ENCODE peak calls at places on chromosomes 6 and 20, in eight cellular contexts. T is skeletal muscle cell, G is GM12865, N is OCI-LY7, Z is tibial artery, R is HepG2, J is heart left ventricle, E is tibial nerve. C is an unnamed sample.

GRCh38 chr6:41713161-41713649 is 22.2 kb downstream of the TFEB start:
- DNase-seq in Z (peak; percentile 38), J (peak; percentile 73), G (no peak), N (no peak), R (no peak), E (no peak), T (no peak), C (peak; percentile 67)

GRCh38 chr6:24240943-24241342 is 114.9 kb downstream of the NRSN1 start:
- DNase-seq in J (no peak), T (no peak), R (peak; percentile 24), E (no peak), N (no peak), Z (no peak), G (no peak), C (no peak)

GRCh38 chr20:38256021-38256420 is 4.5 kb downstream of the KIAA1755 start:
- DNase-seq in T (no peak), J (no peak), R (no peak), G (no peak), E (no peak), N (no peak), Z (no peak), C (no peak)

GRCh38 chr20:40532103-40532502 is 156.9 kb downstream of the MAFB start:
- DNase-seq in T (no peak), J (no peak), Z (no peak), N (peak; percentile 41), R (peak; percentile 31), G (peak; percentile 14), E (no peak), C (no peak)

GRCh38 chr6:107059606-107060005 is 31.6 kb downstream of the MTRES1 start:
- DNase-seq in E (no peak), T (no peak), N (no peak), J (no peak), Z (no peak), G (no peak), R (no peak), C (no peak)

GRCh38 chr6:163782436-163783003 is 368.0 kb downstream of the QKI start:
- DNase-seq in Z (no peak), T (no peak), R (no peak), J (no peak), N (peak; percentile 20), G (peak; percentile 63), E (no peak), C (no peak)

GRCh38 chr20:42027746-42028268 is 409.6 kb upstream of the CHD6 start:
- DNase-seq in R (no peak), J (no peak), Z (no peak), E (no peak), G (no peak), N (no peak), T (no peak), C (no peak)

GRCh38 chr20:1816384-1817381 is 78.5 kb upstream of the SIRPA start:
- DNase-seq in J (peak; percentile 68), T (peak; percentile 69), N (no peak), R (no peak), E (no peak), Z (no peak), G (no peak), C (peak; percentile 59)

GRCh38 chr20:20233041-20233514 is 134.8 kb upstream of the INSM1 start:
- DNase-seq in Z (no peak), N (no peak), J (no peak), G (peak; percentile 73), R (no peak), T (no peak), E (no peak), C (no peak)

GRCh38 chr6:6006428-6007310 is at the start of gene NRN1:
- DNase-seq in T (no peak), N (peak; percentile 33), R (no peak), E (no peak), J (no peak), Z (no peak), G (peak; percentile 21), C (no peak)

GRCh38 chr6:156517090-156517489 is 260.1 kb upstream of the ARID1B start:
- DNase-seq in N (no peak), G (no peak), R (no peak), J (no peak), E (no peak), T (no peak), Z (no peak), C (no peak)

GRCh38 chr6:88376197-88376596 is 210.1 kb upstream of the CNR1 start:
- DNase-seq in Z (no peak), G (no peak), T (no peak), R (no peak), E (no peak), N (no peak), J (no peak), C (no peak)

GRCh38 chr20:23009636-23010035 is 25.5 kb upstream of the SSTR4 start:
- DNase-seq in G (no peak), J (no peak), T (no peak), Z (no peak), R (no peak), N (no peak), E (no peak), C (peak; percentile 43)

GRCh38 chr6:152086223-152086873 is 278.9 kb downstream of the ESR1 start:
- DNase-seq in R (no peak), Z (no peak), N (no peak), J (no peak), G (no peak), E (no peak), T (no peak), C (no peak)

GRCh38 chr6:49499121-49499520 is 602 bp upstream of the GLYATL3 start:
- DNase-seq in E (no peak), N (no peak), R (no peak), G (no peak), Z (no peak), T (no peak), J (no peak), C (no peak)

GRCh38 chr6:422423-423061 is 31.0 kb downstream of the IRF4 start:
- DNase-seq in Z (no peak), J (no peak), R (peak; percentile 96), E (no peak), G (peak; percentile 76), N (no peak), T (peak; percentile 90), C (no peak)

GRCh38 chr20:60297649-60298048 is 339.4 kb downstream of the CDH26 start:
- DNase-seq in N (no peak), J (no peak), R (no peak), Z (no peak), E (no peak), G (no peak), T (no peak), C (no peak)

GRCh38 chr6:113763883-113764282 is 93.3 kb upstream of the MARCKS start:
- DNase-seq in N (no peak), Z (no peak), E (no peak), G (peak; percentile 89), R (no peak), T (peak; percentile 32), J (no peak), C (no peak)

GRCh38 chr20:63707558-63708300 is at the start of the genes ARFRP1 and ZGPAT:
- DNase-seq in G (peak; percentile 94), N (peak; percentile 90), Z (peak; percentile 85), E (peak; percentile 85), R (peak; percentile 84), T (no peak), J (peak; percentile 92), C (peak; percentile 85)

GRCh38 chr6:134373282-134373922 is 55.5 kb upstream of the SGK1 start:
- DNase-seq in J (peak; percentile 63), Z (peak; percentile 87), E (peak; percentile 59), G (peak; percentile 86), R (no peak), T (peak; percentile 91), N (peak; percentile 39), C (peak; percentile 83)

DNA sequence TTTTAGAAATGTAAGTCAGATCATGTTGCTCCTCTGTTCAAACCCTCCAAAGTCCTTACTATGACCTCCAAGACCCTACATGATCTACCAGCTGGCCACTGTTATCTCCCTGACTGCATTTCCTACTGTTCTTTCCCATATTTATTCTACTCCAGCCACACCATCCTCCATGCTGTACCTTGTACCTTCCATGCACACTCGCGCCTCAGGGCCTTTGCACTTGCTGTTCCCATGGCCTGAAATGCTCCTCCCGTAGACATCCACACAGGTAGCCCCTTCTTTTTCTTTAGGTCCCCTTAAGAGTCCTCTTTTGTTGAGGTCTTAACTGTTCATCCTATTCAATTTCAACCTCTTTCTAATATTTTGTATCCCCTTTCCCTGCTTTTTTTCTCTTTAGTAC is 47.0 kb downstream of the HEBP2 start:
- DNase-seq in J (no peak), N (no peak), R (no peak), Z (no peak), G (no peak), E (no peak), T (no peak), C (no peak)
- H3K4me3 ChIP-seq in J (no peak overlapping the region), N (no peak overlapping the region), R (no peak overlapping the region), Z (no peak overlapping the region), G (no peak overlapping the region), E (no peak overlapping the region), T (no peak overlapping the region), C (no peak overlapping the region)

DNA sequence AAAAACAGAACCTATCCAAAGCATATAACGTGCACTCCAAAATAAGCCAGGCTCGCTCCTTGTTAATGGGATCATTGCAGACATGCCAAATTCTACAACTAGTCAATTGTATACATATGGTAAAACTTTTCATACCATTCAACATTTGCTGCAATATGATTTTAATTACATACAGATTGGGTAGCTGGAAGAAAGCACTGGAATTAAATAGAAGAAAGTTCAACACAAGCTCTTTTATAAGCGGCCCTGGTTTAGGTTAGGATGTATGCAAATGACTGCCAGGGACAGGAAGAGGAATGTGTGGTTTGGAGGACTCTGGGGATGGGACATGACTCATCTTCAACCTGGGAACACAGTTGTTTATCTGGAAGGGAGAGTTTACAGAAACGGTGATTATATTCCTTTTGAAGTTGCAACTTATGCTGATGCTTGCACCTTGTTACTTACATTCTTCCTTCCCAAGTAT is 62.5 kb upstream of the TIAM2 start:
- DNase-seq in J (no peak), G (no peak), T (peak; percentile 30), E (no peak), N (no peak), R (peak; percentile 85), Z (no peak), C (no peak)
- H3K4me3 ChIP-seq in J (no peak overlapping the region), G (no peak overlapping the region), T (no peak overlapping the region), E (no peak overlapping the region), N (no peak overlapping the region), R (no peak overlapping the region), Z (no peak overlapping the region), C (no peak overlapping the region)

DNA sequence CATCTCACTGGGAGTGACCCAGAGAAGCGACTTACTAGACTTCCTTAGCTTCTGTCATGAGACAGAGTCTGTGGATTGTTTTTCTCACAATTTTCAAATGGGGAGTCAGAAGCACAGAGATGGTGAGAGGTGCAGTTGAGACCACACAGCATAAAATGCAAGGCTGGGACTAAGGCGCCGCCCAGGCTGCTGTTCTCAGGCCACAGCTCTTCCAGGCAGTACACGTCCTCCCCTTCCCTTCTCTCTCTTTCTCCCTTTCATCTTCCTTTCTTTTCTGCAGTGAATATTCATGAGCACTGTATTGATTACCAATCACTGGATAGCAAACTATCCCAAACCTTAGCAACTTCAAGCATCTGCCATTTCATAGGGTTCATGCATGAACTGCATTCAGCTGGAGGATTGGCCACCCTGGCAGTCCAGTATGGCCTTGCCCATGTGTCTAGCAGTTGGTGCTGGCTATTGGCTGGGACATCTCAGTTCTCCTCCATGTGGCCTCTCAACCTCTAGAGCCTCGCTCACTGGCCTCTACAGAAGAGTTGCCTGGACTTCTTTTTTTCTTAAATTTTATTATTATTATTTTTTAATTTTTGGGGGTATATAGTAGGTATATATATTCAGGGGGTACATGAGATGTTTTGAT is 11.4 kb downstream of the BCAS4 start:
- DNase-seq in E (no peak), Z (no peak), R (no peak), T (no peak), G (no peak), N (no peak), J (no peak), C (no peak)
- H3K4me3 ChIP-seq in E (no peak overlapping the region), Z (no peak overlapping the region), R (no peak overlapping the region), T (no peak overlapping the region), G (no peak overlapping the region), N (peak overlapping the region; percentile 57), J (no peak overlapping the region), C (no peak overlapping the region)

GRCh38 chr6:11770546-11771466 is 7.8 kb downstream of the ADTRP start:
- DNase-seq in G (peak; percentile 52), R (no peak), J (peak; percentile 92), T (peak; percentile 100), E (peak; percentile 88), N (no peak), Z (peak; percentile 96), C (peak; percentile 96)
- H3K4me3 ChIP-seq in G (no peak overlapping the region), R (no peak overlapping the region), J (peak overlapping the region; percentile 1), T (no peak overlapping the region), E (no peak overlapping the region), N (no peak overlapping the region), Z (peak overlapping the region; percentile 13), C (no peak overlapping the region)